ENCODE peak calls at places on chromosomes 6 and 20, in five cellular contexts. U, C, E, M and B are unnamed samples.

GRCh38 chr6:10838794-10839333 is 525 bp upstream of the MAK start:
- DNase-seq in E (no peak), U (no peak), M (no peak), C (no peak), B (no peak)

GRCh38 chr20:23404196-23404595 is 17.1 kb downstream of the NAPB start:
- DNase-seq in E (no peak), M (no peak), C (no peak), U (no peak), B (no peak)

GRCh38 chr6:144349690-144350132 is 64.6 kb downstream of the UTRN start:
- DNase-seq in M (no peak), U (no peak), C (no peak), E (peak; percentile 84), B (no peak)

GRCh38 chr6:88072462-88072861 is 24.8 kb downstream of the SPACA1 start:
- DNase-seq in C (no peak), U (no peak), M (no peak), E (no peak), B (no peak)

GRCh38 chr6:82525775-82526515 is 162.3 kb downstream of the TPBG start:
- DNase-seq in E (no peak), M (no peak), C (no peak), U (no peak), B (no peak)

GRCh38 chr6:882084-882598 is 189.2 kb upstream of the EXOC2 start:
- DNase-seq in M (no peak), U (no peak), C (no peak), E (no peak), B (no peak)

GRCh38 chr6:100454571-100455229 is 10.0 kb downstream of the SIM1 start:
- DNase-seq in M (no peak), U (no peak), E (no peak), C (no peak), B (no peak)

GRCh38 chr6:41027799-41028617 is 11.0 kb downstream of the UNC5CL start:
- DNase-seq in M (peak; percentile 94), C (peak; percentile 89), U (peak; percentile 89), E (peak; percentile 70), B (peak; percentile 73)

GRCh38 chr6:166076625-166077024 is 91.0 kb downstream of the TBXT start:
- DNase-seq in C (no peak), M (no peak), U (no peak), E (no peak), B (no peak)

GRCh38 chr6:150149146-150149545 is 6.3 kb downstream of the PPP1R14C start:
- DNase-seq in C (no peak), E (no peak), M (no peak), U (no peak), B (no peak)

GRCh38 chr20:46077642-46078305 is 12.0 kb downstream of the NCOA5 start:
- DNase-seq in C (no peak), U (no peak), M (no peak), E (no peak), B (no peak)

GRCh38 chr6:151549790-151550189 is 56.0 kb downstream of the CCDC170 start:
- DNase-seq in E (no peak), C (no peak), M (no peak), U (no peak), B (no peak)

GRCh38 chr20:19812056-19812455 is 54.0 kb downstream of the RIN2 start:
- DNase-seq in E (no peak), C (no peak), M (no peak), U (no peak), B (no peak)

GRCh38 chr20:34260208-34260942 is 19.2 kb downstream of the ASIP start:
- DNase-seq in U (no peak), M (no peak), C (no peak), E (no peak), B (no peak)

GRCh38 chr20:11912013-11912663 is 5.6 kb upstream of the BTBD3 start:
- DNase-seq in U (no peak), M (no peak), C (no peak), E (no peak), B (no peak)

GRCh38 chr6:150622941-150623874 is 23.5 kb downstream of the PLEKHG1 start:
- DNase-seq in M (peak; percentile 83), E (no peak), U (no peak), C (no peak), B (no peak)

GRCh38 chr6:43074847-43075741 is 1.0 kb upstream of the PTK7 start:
- DNase-seq in M (no peak), E (peak; percentile 92), C (no peak), U (no peak), B (no peak)

GRCh38 chr6:136087986-136088385 is 162.1 kb downstream of the MTFR2 start:
- DNase-seq in U (no peak), E (no peak), C (no peak), M (no peak), B (no peak)

GRCh38 chr6:42017021-42017643 is 33.2 kb upstream of the TAF8 start:
- DNase-seq in U (no peak), E (no peak), M (no peak), C (no peak), B (peak; percentile 15)

GRCh38 chr20:47557791-47558190 is 56.1 kb downstream of the NCOA3 start:
- DNase-seq in U (no peak), M (no peak), C (no peak), E (no peak), B (no peak)
- H3K4me1 ChIP-seq in U (peaks cover 49% of the 10 kb centered on the region), M (peaks cover 49% of the 10 kb centered on the region), C (no peaks in the 10 kb centered on the region), E (peaks cover 16% of the 10 kb centered on the region), B (peaks cover 16% of the 10 kb centered on the region)

GRCh38 chr20:56257604-56258003 is 9.1 kb downstream of the MC3R start:
- DNase-seq in C (no peak), M (peak; percentile 89), E (no peak), U (no peak), B (no peak)
- H3K4me3 ChIP-seq in C (no peak overlapping the region), M (no peak overlapping the region), E (no peak overlapping the region), U (no peak overlapping the region), B (no peak overlapping the region)

GRCh38 chr20:8443464-8444072 is 311.5 kb downstream of the PLCB1 start:
- DNase-seq in C (no peak), M (no peak), U (no peak), E (no peak), B (no peak)
- H3K27ac ChIP-seq in C (no peak overlapping the region), M (no peak overlapping the region), U (no peak overlapping the region), E (no peak overlapping the region), B (no peak overlapping the region)

GRCh38 chr6:15274696-15275387 is 29.0 kb downstream of the JARID2 start:
- DNase-seq in E (no peak), M (no peak), U (no peak), C (no peak), B (no peak)

GRCh38 chr6:15270402-15270801 is 24.5 kb downstream of the JARID2 start:
- DNase-seq in E (no peak), M (no peak), U (no peak), C (no peak), B (no peak)

GRCh38 chr6:15276036-15276435 is 30.2 kb downstream of the JARID2 start:
- DNase-seq in C (no peak), U (no peak), E (no peak), M (no peak), B (no peak)

GRCh38 chr6:15269619-15270018 is 23.8 kb downstream of the JARID2 start:
- DNase-seq in E (no peak), M (no peak), C (no peak), U (no peak), B (no peak)

GRCh38 chr6:15272562-15272961 is 26.7 kb downstream of the JARID2 start:
- DNase-seq in E (no peak), M (no peak), U (no peak), C (no peak), B (no peak)
- H3K4me1 ChIP-seq in E (peaks cover 6% of the 10 kb centered on the region), M (peaks cover 44% of the 10 kb centered on the region), U (peaks cover 34% of the 10 kb centered on the region), C (no peaks in the 10 kb centered on the region), B (peaks cover 20% of the 10 kb centered on the region)

GRCh38 chr20:31712112-31712553 is 10.5 kb downstream of the BCL2L1 start:
- DNase-seq in M (no peak), E (peak; percentile 43), U (no peak), C (peak; percentile 65), B (no peak)
- H3K4me3 ChIP-seq in M (peak overlapping the region; percentile 28), E (no peak overlapping the region), U (peak overlapping the region; percentile 53), C (no peak overlapping the region), B (no peak overlapping the region)

DNA sequence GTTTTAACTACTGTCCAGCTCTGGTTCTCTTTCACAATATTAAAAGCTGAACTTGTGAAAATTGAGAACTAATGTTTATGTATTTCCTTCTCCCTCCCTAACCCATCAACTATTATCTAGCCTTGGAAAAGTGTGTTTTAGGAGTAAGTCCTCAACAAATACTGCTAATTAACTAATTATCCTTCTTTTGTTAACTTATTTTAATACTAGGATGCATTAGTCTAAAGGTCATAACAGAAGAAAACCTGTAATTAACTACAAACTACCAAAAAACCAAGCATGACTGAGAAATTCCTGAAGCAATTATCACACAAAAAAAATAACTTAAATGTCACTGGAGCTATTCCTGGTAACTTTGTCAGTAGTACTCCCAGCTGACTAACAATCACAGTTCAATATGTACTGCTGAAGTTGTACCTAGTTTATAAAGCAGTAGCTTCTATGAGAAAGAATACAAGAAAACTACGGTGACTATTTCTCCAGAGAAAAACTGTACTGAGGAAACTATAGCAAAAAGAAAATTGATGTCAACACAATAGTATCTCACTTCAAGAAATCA is 301.9 kb downstream of the LAMA2 start:
- DNase-seq in M (no peak), E (no peak), C (no peak), U (no peak), B (no peak)
- H3K27ac ChIP-seq in M (no peak overlapping the region), E (no peak overlapping the region), C (no peak overlapping the region), U (no peak overlapping the region), B (no peak overlapping the region)

GRCh38 chr6:112038268-112038667 is 15.6 kb upstream of the CCN6 start:
- DNase-seq in U (peak; percentile 40), E (peak; percentile 38), M (no peak), C (peak; percentile 77), B (no peak)
- H3K4me1 ChIP-seq in U (peaks cover 6% of the 10 kb centered on the region), E (peaks cover 7% of the 10 kb centered on the region), M (peaks cover 13% of the 10 kb centered on the region), C (no peaks in the 10 kb centered on the region), B (peaks cover 27% of the 10 kb centered on the region)